ENCODE peak calls at places on chromosome 22, in five cellular contexts. One of them, this sample, is unnamed. For H3K4me1, the result is how much of the 10 kb centered on the place peaks cover.

GRCh38 chr22:31278643-31279326 is 13.5 kb downstream of the PIK3IP1 start:
- DNase-seq in heart right ventricle: no peak
- DNase-seq in heart left ventricle: no peak
- DNase-seq in right lobe of liver: peak
- DNase-seq in CD8-positive, alpha-beta memory T cell: no peak
- DNase-seq in this sample: peak

GRCh38 chr22:41625577-41625976 is 4.5 kb downstream of the XRCC6 start:
- DNase-seq in heart left ventricle: no peak
- DNase-seq in heart right ventricle: no peak
- DNase-seq in right lobe of liver: peak
- DNase-seq in CD8-positive, alpha-beta memory T cell: no peak
- DNase-seq in this sample: no peak

GRCh38 chr22:21444701-21445436 is 22.3 kb upstream of the TMEM191C start:
- DNase-seq in heart right ventricle: peak
- DNase-seq in right lobe of liver: peak
- DNase-seq in CD8-positive, alpha-beta memory T cell: no peak
- DNase-seq in heart left ventricle: peak
- DNase-seq in this sample: no peak

GRCh38 chr22:26482171-26482570 is 1.4 kb downstream of the HPS4 start:
- DNase-seq in heart right ventricle: no peak
- DNase-seq in right lobe of liver: no peak
- DNase-seq in CD8-positive, alpha-beta memory T cell: no peak
- DNase-seq in heart left ventricle: no peak
- DNase-seq in this sample: no peak

GRCh38 chr22:46843691-46844297 is 81.3 kb downstream of the TBC1D22A start:
- DNase-seq in heart left ventricle: no peak
- DNase-seq in heart right ventricle: no peak
- DNase-seq in right lobe of liver: no peak
- DNase-seq in CD8-positive, alpha-beta memory T cell: no peak
- DNase-seq in this sample: no peak

GRCh38 chr22:42330953-42331525 is 60.6 kb upstream of the TCF20 start:
- DNase-seq in heart right ventricle: no peak
- DNase-seq in right lobe of liver: no peak
- DNase-seq in CD8-positive, alpha-beta memory T cell: no peak
- DNase-seq in heart left ventricle: no peak
- DNase-seq in this sample: no peak

GRCh38 chr22:38831166-38831945 is 12.5 kb downstream of the NPTXR start:
- DNase-seq in heart right ventricle: no peak
- DNase-seq in right lobe of liver: no peak
- DNase-seq in CD8-positive, alpha-beta memory T cell: no peak
- DNase-seq in heart left ventricle: no peak
- DNase-seq in this sample: no peak

GRCh38 chr22:45958971-45959370 is 18.0 kb downstream of the WNT7B start:
- DNase-seq in CD8-positive, alpha-beta memory T cell: no peak
- DNase-seq in right lobe of liver: no peak
- DNase-seq in heart right ventricle: no peak
- DNase-seq in heart left ventricle: no peak
- DNase-seq in this sample: no peak

GRCh38 chr22:46731246-46732040 is 6.6 kb downstream of the CERK start:
- DNase-seq in CD8-positive, alpha-beta memory T cell: no peak
- DNase-seq in heart right ventricle: peak
- DNase-seq in heart left ventricle: peak
- DNase-seq in right lobe of liver: peak
- DNase-seq in this sample: peak

GRCh38 chr22:23673826-23674690 is 16.8 kb upstream of the RGL4 start:
- DNase-seq in heart left ventricle: no peak
- DNase-seq in right lobe of liver: no peak
- DNase-seq in heart right ventricle: no peak
- DNase-seq in CD8-positive, alpha-beta memory T cell: no peak
- DNase-seq in this sample: no peak

GRCh38 chr22:40107756-40108437 is 69.8 kb upstream of the TNRC6B start:
- DNase-seq in heart right ventricle: peak
- DNase-seq in CD8-positive, alpha-beta memory T cell: no peak
- DNase-seq in right lobe of liver: peak
- DNase-seq in heart left ventricle: peak
- DNase-seq in this sample: no peak

GRCh38 chr22:17120281-17120680 is 879 bp downstream of the TMEM121B start:
- DNase-seq in right lobe of liver: peak
- DNase-seq in heart left ventricle: peak
- DNase-seq in heart right ventricle: peak
- DNase-seq in CD8-positive, alpha-beta memory T cell: peak
- DNase-seq in this sample: peak

GRCh38 chr22:30383061-30383460 is 4.2 kb downstream of the RNF215 start:
- DNase-seq in right lobe of liver: no peak
- DNase-seq in CD8-positive, alpha-beta memory T cell: no peak
- DNase-seq in heart left ventricle: no peak
- DNase-seq in heart right ventricle: no peak
- DNase-seq in this sample: no peak

GRCh38 chr22:39486951-39487825 is 14.9 kb upstream of the MIEF1 start:
- DNase-seq in heart right ventricle: no peak
- DNase-seq in right lobe of liver: no peak
- DNase-seq in CD8-positive, alpha-beta memory T cell: no peak
- DNase-seq in heart left ventricle: no peak
- DNase-seq in this sample: no peak

GRCh38 chr22:27534720-27535125 is 266.8 kb downstream of the MN1 start:
- DNase-seq in heart left ventricle: no peak
- DNase-seq in CD8-positive, alpha-beta memory T cell: no peak
- DNase-seq in heart right ventricle: no peak
- DNase-seq in right lobe of liver: no peak
- DNase-seq in this sample: no peak

GRCh38 chr22:31857247-31857646 is 87.1 kb upstream of the YWHAH start:
- DNase-seq in CD8-positive, alpha-beta memory T cell: no peak
- DNase-seq in heart left ventricle: no peak
- DNase-seq in right lobe of liver: no peak
- DNase-seq in heart right ventricle: no peak
- DNase-seq in this sample: no peak

GRCh38 chr22:31944700-31945477 is 554 bp downstream of the YWHAH start:
- DNase-seq in right lobe of liver: peak
- DNase-seq in heart right ventricle: peak
- DNase-seq in CD8-positive, alpha-beta memory T cell: peak
- DNase-seq in heart left ventricle: peak
- DNase-seq in this sample: peak

GRCh38 chr22:40041738-40042137 is 47.0 kb downstream of the FAM83F start:
- DNase-seq in heart left ventricle: no peak
- DNase-seq in CD8-positive, alpha-beta memory T cell: no peak
- DNase-seq in heart right ventricle: no peak
- DNase-seq in right lobe of liver: no peak
- DNase-seq in this sample: no peak

GRCh38 chr22:29093980-29094379 is 21.1 kb downstream of the KREMEN1 start:
- DNase-seq in CD8-positive, alpha-beta memory T cell: no peak
- DNase-seq in heart left ventricle: no peak
- DNase-seq in heart right ventricle: peak
- DNase-seq in right lobe of liver: no peak
- DNase-seq in this sample: no peak

GRCh38 chr22:23742505-23743264 is 8.2 kb downstream of the ZNF70 start:
- DNase-seq in CD8-positive, alpha-beta memory T cell: no peak
- DNase-seq in heart right ventricle: no peak
- DNase-seq in heart left ventricle: peak
- DNase-seq in right lobe of liver: no peak
- DNase-seq in this sample: no peak

GRCh38 chr22:23862103-23862502 is 4.4 kb downstream of the SLC2A11 start:
- DNase-seq in CD8-positive, alpha-beta memory T cell: no peak
- DNase-seq in heart right ventricle: no peak
- DNase-seq in heart left ventricle: no peak
- DNase-seq in right lobe of liver: no peak
- DNase-seq in this sample: no peak

GRCh38 chr22:28874816-28875320 is 8.5 kb upstream of the ZNRF3 start:
- DNase-seq in heart right ventricle: no peak
- DNase-seq in CD8-positive, alpha-beta memory T cell: no peak
- DNase-seq in right lobe of liver: no peak
- DNase-seq in heart left ventricle: no peak
- DNase-seq in this sample: no peak

GRCh38 chr22:47626428-47627390 is 864.3 kb downstream of the TBC1D22A start:
- DNase-seq in heart left ventricle: no peak
- DNase-seq in CD8-positive, alpha-beta memory T cell: no peak
- DNase-seq in heart right ventricle: no peak
- DNase-seq in right lobe of liver: no peak
- DNase-seq in this sample: no peak

DNA sequence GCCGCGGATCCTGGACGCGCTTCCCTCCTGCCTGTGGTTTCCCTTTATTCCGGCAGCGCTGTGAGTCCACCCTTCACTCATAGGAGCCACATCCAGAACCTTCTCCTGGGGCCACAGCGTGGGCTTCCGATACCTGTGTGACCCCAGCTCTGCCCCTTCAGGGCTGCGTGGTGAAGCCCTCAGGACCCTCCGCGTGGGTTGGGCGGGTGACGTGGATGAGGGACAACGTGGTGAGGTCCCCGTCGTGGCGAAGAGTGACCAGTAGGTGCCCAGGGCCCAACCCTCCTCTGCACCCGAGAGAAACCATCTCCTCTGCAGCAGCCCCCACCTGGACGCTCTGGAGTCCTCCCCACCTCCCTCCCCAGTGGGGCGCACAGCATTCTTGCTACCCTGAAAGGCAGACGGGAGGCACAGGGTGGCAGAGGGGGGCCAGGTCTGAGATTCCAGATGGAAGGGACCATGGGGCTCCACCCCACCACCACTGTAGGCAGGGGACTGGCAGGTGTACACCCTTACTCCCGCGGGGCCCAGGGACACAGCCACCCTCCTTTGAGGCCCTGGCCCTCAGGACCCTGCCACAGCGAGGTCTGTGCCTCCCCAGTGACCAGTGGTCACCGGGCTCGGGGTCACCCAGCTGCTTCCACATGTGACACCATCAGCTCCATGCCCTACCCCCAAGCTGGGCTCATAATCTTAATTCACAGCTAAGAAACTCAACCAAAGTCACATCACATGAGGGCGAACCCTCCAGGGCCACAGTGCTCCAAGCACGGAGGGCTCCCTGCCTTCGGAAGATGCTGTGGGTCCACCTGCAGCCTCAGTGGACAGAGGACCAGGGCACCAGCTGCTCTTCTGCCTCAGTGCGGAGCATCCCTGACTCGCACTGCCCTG is 3.4 kb upstream of the ZBED4 start:
- DNase-seq in heart right ventricle: no peak
- DNase-seq in right lobe of liver: no peak
- DNase-seq in heart left ventricle: no peak
- DNase-seq in CD8-positive, alpha-beta memory T cell: no peak
- DNase-seq in this sample: no peak
- H3K4me3 ChIP-seq in heart right ventricle: peak
- H3K4me3 ChIP-seq in right lobe of liver: no peak
- H3K4me3 ChIP-seq in heart left ventricle: peak
- H3K4me3 ChIP-seq in CD8-positive, alpha-beta memory T cell: no peak
- H3K4me3 ChIP-seq in this sample: peak

GRCh38 chr22:20205464-20205963 is 54.7 kb upstream of the CCDC188 start:
- DNase-seq in heart right ventricle: no peak
- DNase-seq in CD8-positive, alpha-beta memory T cell: no peak
- DNase-seq in right lobe of liver: no peak
- DNase-seq in heart left ventricle: no peak
- DNase-seq in this sample: no peak
- H3K4me1 ChIP-seq in heart right ventricle: under half
- H3K4me1 ChIP-seq in CD8-positive, alpha-beta memory T cell: under half
- H3K4me1 ChIP-seq in right lobe of liver: under half
- H3K4me1 ChIP-seq in heart left ventricle: under half
- H3K4me1 ChIP-seq in this sample: under half

DNA sequence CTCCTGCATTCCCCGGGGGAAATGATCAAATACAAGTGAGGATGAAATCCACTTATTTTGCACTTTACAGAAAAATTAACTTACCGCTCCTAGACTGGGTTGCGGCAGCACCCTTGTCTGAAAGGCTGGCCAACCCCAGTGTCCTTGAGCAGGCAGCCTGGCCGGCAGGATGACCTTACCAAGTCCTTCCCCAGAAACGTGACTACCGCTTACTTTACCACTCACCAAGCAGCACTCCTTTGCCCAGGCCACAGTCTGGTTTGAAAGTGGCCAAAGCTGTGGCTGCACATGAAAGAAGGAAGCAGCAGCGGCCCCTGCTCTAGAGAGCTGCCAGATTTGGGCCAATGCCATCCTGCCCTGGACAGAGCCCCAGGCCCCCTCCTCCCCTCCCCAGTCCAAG is 20.3 kb downstream of the MYH9 start:
- DNase-seq in right lobe of liver: no peak
- DNase-seq in heart right ventricle: no peak
- DNase-seq in heart left ventricle: no peak
- DNase-seq in CD8-positive, alpha-beta memory T cell: no peak
- DNase-seq in this sample: no peak
- H3K4me3 ChIP-seq in right lobe of liver: no peak
- H3K4me3 ChIP-seq in heart right ventricle: no peak
- H3K4me3 ChIP-seq in heart left ventricle: peak
- H3K4me3 ChIP-seq in CD8-positive, alpha-beta memory T cell: peak
- H3K4me3 ChIP-seq in this sample: no peak

GRCh38 chr22:37194750-37195149 is 6.7 kb upstream of the C1QTNF6 start:
- DNase-seq in heart left ventricle: no peak
- DNase-seq in right lobe of liver: peak
- DNase-seq in heart right ventricle: no peak
- DNase-seq in CD8-positive, alpha-beta memory T cell: no peak
- DNase-seq in this sample: no peak

GRCh38 chr22:37193629-37194191 is 5.7 kb upstream of the C1QTNF6 start:
- DNase-seq in CD8-positive, alpha-beta memory T cell: no peak
- DNase-seq in right lobe of liver: peak
- DNase-seq in heart left ventricle: no peak
- DNase-seq in heart right ventricle: no peak
- DNase-seq in this sample: peak

GRCh38 chr22:37196539-37197450 is 8.7 kb upstream of the C1QTNF6 start:
- DNase-seq in heart right ventricle: peak
- DNase-seq in heart left ventricle: peak
- DNase-seq in right lobe of liver: peak
- DNase-seq in CD8-positive, alpha-beta memory T cell: no peak
- DNase-seq in this sample: no peak

GRCh38 chr22:37197451-37198289 is 9.6 kb upstream of the C1QTNF6 start:
- DNase-seq in heart right ventricle: no peak
- DNase-seq in right lobe of liver: peak
- DNase-seq in CD8-positive, alpha-beta memory T cell: no peak
- DNase-seq in heart left ventricle: no peak
- DNase-seq in this sample: no peak

DNA sequence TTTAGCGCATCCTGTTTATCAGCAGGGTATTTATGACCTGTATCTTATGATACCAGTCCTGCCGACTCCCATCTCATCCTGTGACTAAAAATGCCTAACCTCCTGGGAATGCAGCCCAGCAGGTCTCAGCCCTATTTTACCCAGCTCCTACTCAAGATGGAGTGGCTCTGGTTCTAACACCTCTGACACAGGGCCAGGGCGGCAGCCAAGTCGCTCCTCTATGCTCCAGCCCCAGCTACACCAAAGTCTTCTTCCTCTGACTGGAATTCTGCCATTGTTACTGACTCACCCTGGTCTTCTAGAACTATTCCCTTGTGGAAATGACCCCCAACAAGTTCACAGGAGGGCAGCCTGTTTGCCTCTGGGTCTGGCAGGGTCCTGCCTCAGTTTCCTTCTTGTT is 7.9 kb upstream of the C1QTNF6 start:
- DNase-seq in right lobe of liver: peak
- DNase-seq in heart left ventricle: no peak
- DNase-seq in CD8-positive, alpha-beta memory T cell: no peak
- DNase-seq in heart right ventricle: no peak
- DNase-seq in this sample: no peak
- H3K4me1 ChIP-seq in right lobe of liver: under half
- H3K4me1 ChIP-seq in heart left ventricle: under half
- H3K4me1 ChIP-seq in CD8-positive, alpha-beta memory T cell: half or more
- H3K4me1 ChIP-seq in heart right ventricle: half or more
- H3K4me1 ChIP-seq in this sample: half or more

This sample was measured in CD4-positive, alpha-beta memory T cell.